ENCODE peak calls at places on chromosomes 13 and 19, in five cellular contexts. U is KG1; Q is GM12865; Z is activated CD8-positive, alpha-beta T cell treated with anti-CD3 and anti-CD28 coated beads, Interleukin-2, amount 10 ng/mL, durations not matched to agents 7 days and 5 days; J is RWPE1. S is an unnamed sample.

GRCh38 chr13:100664171-100664900 is 10.3 kb downstream of the TMTC4 start:
- DNase-seq in Z (no peak), J (no peak), U (no peak), Q (no peak), S (no peak)

GRCh38 chr19:6577410-6578125 is 13.4 kb downstream of the CD70 start:
- DNase-seq in Z (peak), J (peak), U (no peak), Q (peak), S (no peak)

GRCh38 chr13:112685856-112686255 is 4.0 kb upstream of the ATP11A start:
- DNase-seq in Z (no peak), U (no peak), J (peak), Q (no peak), S (no peak)

GRCh38 chr19:18322318-18322758 is 538 bp downstream of the LSM4 start:
- DNase-seq in Z (peak), Q (peak), J (peak), U (peak), S (no peak)

GRCh38 chr13:50543767-50544166 is 299.7 kb downstream of the DLEU7 start:
- DNase-seq in Z (no peak), J (no peak), Q (no peak), U (no peak), S (no peak)

GRCh38 chr19:19098084-19098702 is 34.4 kb downstream of the SLC25A42 start:
- DNase-seq in U (no peak), Z (no peak), J (no peak), Q (no peak), S (no peak)

GRCh38 chr19:45303269-45304060 is 19.2 kb downstream of the CKM start:
- DNase-seq in U (no peak), Q (no peak), Z (no peak), J (no peak), S (no peak)

GRCh38 chr13:33717775-33718174 is 100.2 kb upstream of the RFC3 start:
- DNase-seq in Z (no peak), Q (no peak), J (no peak), U (no peak), S (no peak)

GRCh38 chr13:114230117-114230516 is 4.6 kb upstream of the CDC16 start:
- DNase-seq in U (no peak), J (no peak), Q (no peak), Z (no peak), S (no peak)

GRCh38 chr13:100520936-100521765 is 67.4 kb downstream of the GGACT start:
- DNase-seq in U (no peak), Q (no peak), Z (no peak), J (no peak), S (no peak)

GRCh38 chr13:110509971-110510786 is 51.3 kb downstream of the RAB20 start:
- DNase-seq in J (no peak), Q (no peak), U (peak), Z (no peak), S (no peak)

GRCh38 chr19:47581605-47582319 is 8.8 kb upstream of the ZNF541 start:
- DNase-seq in U (no peak), Z (no peak), Q (no peak), J (peak), S (no peak)